ENCODE peak calls at places on chromosomes 2 and 18, in four cellular contexts. One of them, this sample, is unnamed.

GRCh38 chr2:216107320-216107719 is 1.8 kb upstream of the XRCC5 start:
- DNase-seq in fibroblast of pulmonary artery: no peak
- DNase-seq in adrenal gland: no peak
- DNase-seq in WERI-Rb-1: no peak
- DNase-seq in this sample: no peak

GRCh38 chr2:219293736-219294201 is 14.6 kb downstream of the DNAJB2 start:
- DNase-seq in fibroblast of pulmonary artery: no peak
- DNase-seq in adrenal gland: no peak
- DNase-seq in WERI-Rb-1: no peak
- DNase-seq in this sample: no peak

GRCh38 chr2:230930928-230931555 is 6.0 kb upstream of the GPR55 start:
- DNase-seq in fibroblast of pulmonary artery: no peak
- DNase-seq in adrenal gland: no peak
- DNase-seq in WERI-Rb-1: no peak
- DNase-seq in this sample: no peak

GRCh38 chr2:231545105-231545902 is 15.1 kb upstream of the NMUR1 start:
- DNase-seq in fibroblast of pulmonary artery: peak; percentile 78
- DNase-seq in adrenal gland: peak; percentile 39
- DNase-seq in WERI-Rb-1: no peak
- DNase-seq in this sample: no peak

GRCh38 chr2:43764086-43764710 is 9.6 kb upstream of the DYNC2LI1 start:
- DNase-seq in fibroblast of pulmonary artery: no peak
- DNase-seq in adrenal gland: no peak
- DNase-seq in WERI-Rb-1: no peak
- DNase-seq in this sample: no peak

GRCh38 chr2:196431957-196432356 is 207.6 kb upstream of the CCDC150 start:
- DNase-seq in fibroblast of pulmonary artery: peak; percentile 26
- DNase-seq in adrenal gland: no peak
- DNase-seq in WERI-Rb-1: no peak
- DNase-seq in this sample: no peak

GRCh38 chr2:17136895-17137294 is 381.3 kb downstream of the RAD51AP2 start:
- DNase-seq in fibroblast of pulmonary artery: no peak
- DNase-seq in adrenal gland: no peak
- DNase-seq in WERI-Rb-1: no peak
- DNase-seq in this sample: no peak

GRCh38 chr2:217899231-217900009 is 103.4 kb downstream of the TNS1 start:
- DNase-seq in fibroblast of pulmonary artery: peak; percentile 89
- DNase-seq in adrenal gland: peak; percentile 94
- DNase-seq in WERI-Rb-1: peak; percentile 86
- DNase-seq in this sample: peak; percentile 48

GRCh38 chr2:233000886-233001750 is 11.9 kb downstream of the NGEF start:
- DNase-seq in fibroblast of pulmonary artery: no peak
- DNase-seq in adrenal gland: no peak
- DNase-seq in WERI-Rb-1: no peak
- DNase-seq in this sample: no peak

GRCh38 chr18:58892536-58892935 is 27.9 kb downstream of the ZNF532 start:
- DNase-seq in fibroblast of pulmonary artery: no peak
- DNase-seq in adrenal gland: no peak
- DNase-seq in WERI-Rb-1: no peak
- DNase-seq in this sample: no peak

GRCh38 chr2:195659114-195659513 is 2.1 kb downstream of the SLC39A10 start:
- DNase-seq in fibroblast of pulmonary artery: peak; percentile 23
- DNase-seq in adrenal gland: no peak
- DNase-seq in WERI-Rb-1: no peak
- DNase-seq in this sample: no peak

GRCh38 chr18:29123706-29124530 is 947.0 kb upstream of the CDH2 start:
- DNase-seq in fibroblast of pulmonary artery: peak; percentile 55
- DNase-seq in adrenal gland: no peak
- DNase-seq in WERI-Rb-1: no peak
- DNase-seq in this sample: no peak

GRCh38 chr2:5743992-5744391 is 51.8 kb downstream of the SOX11 start:
- DNase-seq in fibroblast of pulmonary artery: no peak
- DNase-seq in adrenal gland: no peak
- DNase-seq in WERI-Rb-1: no peak
- DNase-seq in this sample: no peak

GRCh38 chr2:172134270-172134669 is 31.6 kb upstream of the DLX2 start:
- DNase-seq in fibroblast of pulmonary artery: no peak
- DNase-seq in adrenal gland: no peak
- DNase-seq in WERI-Rb-1: no peak
- DNase-seq in this sample: no peak

GRCh38 chr18:28147674-28148171 is 29.2 kb downstream of the CDH2 start:
- DNase-seq in fibroblast of pulmonary artery: peak; percentile 92
- DNase-seq in adrenal gland: no peak
- DNase-seq in WERI-Rb-1: no peak
- DNase-seq in this sample: no peak

GRCh38 chr18:14086459-14087231 is 45.6 kb downstream of the ZNF519 start:
- DNase-seq in fibroblast of pulmonary artery: peak; percentile 49
- DNase-seq in adrenal gland: peak; percentile 30
- DNase-seq in WERI-Rb-1: peak; percentile 32
- DNase-seq in this sample: no peak

GRCh38 chr2:197261808-197262226 is 48.8 kb downstream of the ANKRD44 start:
- DNase-seq in fibroblast of pulmonary artery: peak; percentile 36
- DNase-seq in adrenal gland: no peak
- DNase-seq in WERI-Rb-1: no peak
- DNase-seq in this sample: no peak

GRCh38 chr2:163231666-163232065 is 393.1 kb upstream of the KCNH7 start:
- DNase-seq in fibroblast of pulmonary artery: no peak
- DNase-seq in adrenal gland: no peak
- DNase-seq in WERI-Rb-1: no peak
- DNase-seq in this sample: no peak

GRCh38 chr18:22005191-22005824 is 164.1 kb upstream of the GATA6 start:
- DNase-seq in fibroblast of pulmonary artery: no peak
- DNase-seq in adrenal gland: no peak
- DNase-seq in WERI-Rb-1: no peak
- DNase-seq in this sample: no peak

GRCh38 chr2:180644709-180645108 is 335.7 kb upstream of the UBE2E3 start:
- DNase-seq in fibroblast of pulmonary artery: peak; percentile 72
- DNase-seq in adrenal gland: no peak
- DNase-seq in WERI-Rb-1: no peak
- DNase-seq in this sample: no peak

GRCh38 chr2:12004713-12005112 is 258.3 kb downstream of the LPIN1 start:
- DNase-seq in fibroblast of pulmonary artery: no peak
- DNase-seq in adrenal gland: no peak
- DNase-seq in WERI-Rb-1: no peak
- DNase-seq in this sample: no peak

GRCh38 chr2:199704358-199705238 is 146.4 kb downstream of the FTCDNL1 start:
- DNase-seq in fibroblast of pulmonary artery: peak; percentile 18
- DNase-seq in adrenal gland: peak; percentile 30
- DNase-seq in WERI-Rb-1: peak; percentile 30
- DNase-seq in this sample: no peak
- TF ChIP-seq CTCF in fibroblast of pulmonary artery: peak; percentile 32
- TF ChIP-seq CTCF in adrenal gland: peak; percentile 43
- TF ChIP-seq CTCF in WERI-Rb-1: peak; percentile 71
- TF ChIP-seq CTCF in this sample: peak; percentile 27

DNA sequence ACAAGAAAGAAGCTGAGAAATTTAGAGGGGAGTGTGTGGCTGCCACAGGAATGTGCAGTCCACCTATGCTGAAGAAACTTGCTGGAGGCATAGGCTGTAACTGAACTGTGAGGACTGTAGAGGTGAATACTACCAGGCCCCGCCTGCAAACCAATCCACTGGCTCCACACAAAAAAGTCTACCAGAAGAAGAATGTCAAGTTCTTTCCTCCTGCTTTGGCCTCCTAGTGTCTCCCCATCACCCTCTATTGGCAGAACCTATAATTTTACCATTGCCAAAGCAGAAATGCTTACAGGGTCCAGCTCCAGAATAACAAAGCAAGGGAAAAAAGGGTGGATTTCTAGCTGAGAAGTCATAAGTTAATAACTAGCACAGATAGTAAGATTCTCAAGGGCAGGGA is 5.9 kb upstream of the ATP5MC3 start:
- DNase-seq in fibroblast of pulmonary artery: peak; percentile 29
- DNase-seq in adrenal gland: no peak
- DNase-seq in WERI-Rb-1: no peak
- DNase-seq in this sample: no peak
- TF ChIP-seq CTCF in fibroblast of pulmonary artery: peak; percentile 35
- TF ChIP-seq CTCF in adrenal gland: peak; percentile 11
- TF ChIP-seq CTCF in WERI-Rb-1: peak; percentile 4
- TF ChIP-seq CTCF in this sample: peak; percentile 20

GRCh38 chr2:78992451-78992806 is 33.1 kb upstream of the REG3G start:
- DNase-seq in fibroblast of pulmonary artery: peak; percentile 21
- DNase-seq in adrenal gland: peak; percentile 20
- DNase-seq in WERI-Rb-1: peak; percentile 70
- DNase-seq in this sample: peak; percentile 17
- TF ChIP-seq CTCF in fibroblast of pulmonary artery: peak; percentile 37
- TF ChIP-seq CTCF in adrenal gland: peak; percentile 27
- TF ChIP-seq CTCF in WERI-Rb-1: peak; percentile 73
- TF ChIP-seq CTCF in this sample: peak; percentile 74

GRCh38 chr2:120867290-120868231 is 131.9 kb downstream of the GLI2 start:
- DNase-seq in fibroblast of pulmonary artery: peak; percentile 93
- DNase-seq in adrenal gland: peak; percentile 88
- DNase-seq in WERI-Rb-1: no peak
- DNase-seq in this sample: no peak
- TF ChIP-seq CTCF in fibroblast of pulmonary artery: no peak
- TF ChIP-seq CTCF in adrenal gland: no peak
- TF ChIP-seq CTCF in WERI-Rb-1: no peak
- TF ChIP-seq CTCF in this sample: no peak

GRCh38 chr2:60152226-60152833 is 401.1 kb downstream of the BCL11A start:
- DNase-seq in fibroblast of pulmonary artery: peak; percentile 33
- DNase-seq in adrenal gland: no peak
- DNase-seq in WERI-Rb-1: no peak
- DNase-seq in this sample: no peak
- TF ChIP-seq CTCF in fibroblast of pulmonary artery: peak; percentile 67
- TF ChIP-seq CTCF in adrenal gland: peak; percentile 41
- TF ChIP-seq CTCF in WERI-Rb-1: peak; percentile 66
- TF ChIP-seq CTCF in this sample: peak; percentile 67

DNA sequence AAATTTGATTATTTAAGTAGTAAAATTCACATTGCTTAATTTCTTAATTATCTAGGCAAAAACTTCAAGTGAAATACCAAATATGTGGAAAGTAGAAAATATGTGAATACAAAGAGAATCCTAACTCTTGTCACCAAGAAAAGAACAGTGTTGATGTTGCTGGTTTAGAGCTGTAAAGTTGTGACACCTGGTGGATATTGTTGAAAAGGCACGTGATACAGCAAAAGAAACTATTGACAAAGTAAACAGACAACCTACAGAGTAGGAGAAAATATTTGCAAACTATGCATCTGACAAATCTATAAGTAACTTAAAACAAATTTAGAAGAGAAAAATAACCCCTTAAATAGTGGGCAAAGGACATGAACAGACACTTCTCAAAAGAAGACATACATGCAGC is 25.6 kb upstream of the ZC3H15 start:
- DNase-seq in fibroblast of pulmonary artery: peak; percentile 50
- DNase-seq in adrenal gland: no peak
- DNase-seq in WERI-Rb-1: no peak
- DNase-seq in this sample: no peak
- TF ChIP-seq CTCF in fibroblast of pulmonary artery: peak; percentile 45
- TF ChIP-seq CTCF in adrenal gland: no peak
- TF ChIP-seq CTCF in WERI-Rb-1: peak; percentile 20
- TF ChIP-seq CTCF in this sample: peak; percentile 51

GRCh38 chr2:165348441-165348840 is 109.2 kb downstream of the SCN2A start:
- DNase-seq in fibroblast of pulmonary artery: no peak
- DNase-seq in adrenal gland: no peak
- DNase-seq in WERI-Rb-1: no peak
- DNase-seq in this sample: no peak
- TF ChIP-seq CTCF in fibroblast of pulmonary artery: no peak
- TF ChIP-seq CTCF in adrenal gland: no peak
- TF ChIP-seq CTCF in WERI-Rb-1: no peak
- TF ChIP-seq CTCF in this sample: no peak

This sample was measured in progenitor cell of endocrine pancreas.